ENCODE peak calls at places on chromosomes 1 and 21, in nine cellular contexts. M is PC-3, T is fibroblast of lung, O is neural progenitor cell, B is GM23338, P is hepatocyte, W is HCT116, C is mammary epithelial cell, Y is H1. E is an unnamed sample.

GRCh38 chr1:33609739-33610138 is 137.3 kb downstream of the ZSCAN20 start:
- DNase-seq in M (no peak), T (no peak), O (no peak), B (no peak), P (no peak), W (no peak), C (no peak), Y (no peak), E (no peak)

GRCh38 chr1:226223786-226224244 is 351 bp downstream of the MIXL1 start:
- DNase-seq in M (no peak), T (peak), O (peak), B (peak), P (peak), W (no peak), C (no peak), Y (no peak), E (peak)

GRCh38 chr21:38241029-38241740 is 15.6 kb upstream of the KCNJ15 start:
- DNase-seq in M (no peak), T (peak), O (no peak), B (no peak), P (no peak), W (no peak), C (no peak), Y (no peak), E (peak)

GRCh38 chr1:101520302-101520701 is 283.5 kb downstream of the S1PR1 start:
- DNase-seq in M (peak), T (peak), O (peak), B (peak), P (peak), W (peak), C (peak), Y (peak), E (peak)

GRCh38 chr1:231969078-231969477 is 342.5 kb downstream of the DISC1 start:
- DNase-seq in M (no peak), T (no peak), O (no peak), B (no peak), P (no peak), W (no peak), C (no peak), Y (no peak), E (no peak)

GRCh38 chr1:40665335-40666171 is at the start of gene RIMS3:
- DNase-seq in M (peak), T (peak), O (peak), B (peak), P (peak), W (peak), C (peak), Y (no peak), E (no peak)

GRCh38 chr1:180248176-180248575 is 18.1 kb downstream of the LHX4 start:
- DNase-seq in M (no peak), T (no peak), O (no peak), B (no peak), P (no peak), W (no peak), C (no peak), Y (no peak), E (no peak)

GRCh38 chr1:12587981-12588620 is 29.9 kb downstream of the DHRS3 start:
- DNase-seq in M (peak), T (peak), O (no peak), B (no peak), P (no peak), W (no peak), C (peak), Y (no peak), E (peak)

GRCh38 chr1:5981009-5981380 is 11.2 kb downstream of the NPHP4 start:
- DNase-seq in M (no peak), T (no peak), O (no peak), B (no peak), P (no peak), W (no peak), C (no peak), Y (no peak), E (no peak)

GRCh38 chr1:150557813-150558212 is 8.6 kb downstream of the ADAMTSL4 start:
- DNase-seq in M (no peak), T (no peak), O (no peak), B (no peak), P (no peak), W (no peak), C (no peak), Y (no peak), E (no peak)

GRCh38 chr1:182291584-182292192 is 99.9 kb downstream of the GLUL start:
- DNase-seq in M (no peak), T (no peak), O (no peak), B (no peak), P (peak), W (no peak), C (no peak), Y (no peak), E (no peak)

GRCh38 chr1:16015960-16016901 is 1.6 kb downstream of the HSPB7 start:
- DNase-seq in M (no peak), T (no peak), O (no peak), B (peak), P (no peak), W (no peak), C (no peak), Y (no peak), E (no peak)

GRCh38 chr21:44615881-44616590 is 4.2 kb downstream of the KRTAP10-8 start:
- DNase-seq in M (no peak), T (no peak), O (no peak), B (no peak), P (no peak), W (no peak), C (no peak), Y (no peak), E (no peak)

GRCh38 chr1:10196991-10197390 is 13.4 kb upstream of the KIF1B start:
- DNase-seq in M (no peak), T (peak), O (no peak), B (no peak), P (no peak), W (no peak), C (peak), Y (no peak), E (peak)

GRCh38 chr1:43539726-43540434 is 9.2 kb downstream of the PTPRF start:
- DNase-seq in M (no peak), T (no peak), O (no peak), B (no peak), P (no peak), W (no peak), C (no peak), Y (no peak), E (no peak)

GRCh38 chr1:177270863-177271262 is 100.1 kb downstream of the BRINP2 start:
- DNase-seq in M (peak), T (peak), O (no peak), B (no peak), P (no peak), W (no peak), C (peak), Y (no peak), E (no peak)

GRCh38 chr1:241883159-241883558 is 35.2 kb downstream of the EXO1 start:
- DNase-seq in M (no peak), T (no peak), O (no peak), B (no peak), P (no peak), W (no peak), C (no peak), Y (no peak), E (no peak)

GRCh38 chr1:183239793-183240625 is 53.9 kb downstream of the LAMC2 start:
- DNase-seq in M (no peak), T (no peak), O (no peak), B (no peak), P (no peak), W (no peak), C (no peak), Y (no peak), E (no peak)

GRCh38 chr1:212030936-212031528 is 4.3 kb downstream of the INTS7 start:
- DNase-seq in M (peak), T (peak), O (no peak), B (no peak), P (peak), W (peak), C (peak), Y (no peak), E (peak)

GRCh38 chr1:38777464-38777957 is 82.1 kb downstream of the RRAGC start:
- DNase-seq in M (no peak), T (no peak), O (no peak), B (no peak), P (peak), W (no peak), C (no peak), Y (no peak), E (no peak)

GRCh38 chr1:89310505-89310904 is 37.8 kb upstream of the GBP5 start:
- DNase-seq in M (peak), T (peak), O (no peak), B (no peak), P (no peak), W (no peak), C (no peak), Y (no peak), E (no peak)

GRCh38 chr1:166184012-166184411 is 17.2 kb upstream of the FAM78B start:
- DNase-seq in M (no peak), T (no peak), O (no peak), B (no peak), P (no peak), W (no peak), C (no peak), Y (no peak), E (no peak)

DNA sequence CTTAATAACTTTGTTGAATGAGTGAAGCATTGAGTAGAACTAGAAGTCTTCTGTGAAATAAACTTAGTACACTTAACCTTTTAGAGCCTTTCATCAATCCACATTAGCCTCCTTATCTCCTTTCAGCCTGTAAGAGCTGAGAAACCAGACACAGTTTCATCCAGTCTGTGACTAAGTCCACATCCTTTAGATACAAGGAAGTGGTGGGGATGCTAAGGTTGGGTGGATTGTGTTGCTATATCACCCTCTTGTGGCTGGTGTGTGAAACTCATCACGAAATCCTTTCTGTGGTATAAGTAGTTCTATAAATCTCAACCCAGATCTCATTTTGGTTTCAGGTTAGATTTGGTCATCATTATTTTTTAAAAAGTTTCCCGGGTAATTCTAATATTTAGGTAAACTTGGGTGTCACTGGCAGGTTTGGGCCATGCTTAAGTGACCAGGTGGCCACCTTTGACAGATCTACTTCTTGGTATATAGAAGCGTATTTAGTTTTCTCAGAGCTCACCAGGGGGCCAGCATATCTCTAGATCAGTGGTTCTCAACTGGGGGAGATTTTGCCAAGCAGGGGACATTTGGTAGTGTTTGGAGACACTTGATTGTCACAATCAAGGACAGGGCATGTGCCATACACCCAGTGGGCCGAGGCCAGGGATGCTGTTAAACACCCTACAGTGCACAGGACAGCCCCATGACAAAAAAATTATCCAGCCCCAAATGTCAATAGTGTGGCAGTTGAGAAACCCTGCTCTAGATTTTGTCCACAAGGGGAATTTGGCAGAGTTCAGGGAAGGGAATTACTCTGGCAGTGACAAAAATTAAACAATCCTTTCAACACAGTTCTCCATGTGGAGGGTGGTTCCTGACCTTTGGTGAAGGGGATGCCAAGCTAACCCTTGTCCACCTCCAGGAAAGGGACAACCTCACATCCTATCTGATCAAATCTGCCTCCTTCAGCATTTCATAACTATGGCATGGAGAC is 28.0 kb upstream of the CD84 start:
- DNase-seq in M (peak), T (peak), O (peak), B (peak), P (peak), W (peak), C (peak), Y (no peak), E (peak)
- H2AFZ ChIP-seq in M (no peak), T (no peak), O (peak), B (peak), P (no peak), W (peak), C (no peak), Y (peak), E (no peak)

DNA sequence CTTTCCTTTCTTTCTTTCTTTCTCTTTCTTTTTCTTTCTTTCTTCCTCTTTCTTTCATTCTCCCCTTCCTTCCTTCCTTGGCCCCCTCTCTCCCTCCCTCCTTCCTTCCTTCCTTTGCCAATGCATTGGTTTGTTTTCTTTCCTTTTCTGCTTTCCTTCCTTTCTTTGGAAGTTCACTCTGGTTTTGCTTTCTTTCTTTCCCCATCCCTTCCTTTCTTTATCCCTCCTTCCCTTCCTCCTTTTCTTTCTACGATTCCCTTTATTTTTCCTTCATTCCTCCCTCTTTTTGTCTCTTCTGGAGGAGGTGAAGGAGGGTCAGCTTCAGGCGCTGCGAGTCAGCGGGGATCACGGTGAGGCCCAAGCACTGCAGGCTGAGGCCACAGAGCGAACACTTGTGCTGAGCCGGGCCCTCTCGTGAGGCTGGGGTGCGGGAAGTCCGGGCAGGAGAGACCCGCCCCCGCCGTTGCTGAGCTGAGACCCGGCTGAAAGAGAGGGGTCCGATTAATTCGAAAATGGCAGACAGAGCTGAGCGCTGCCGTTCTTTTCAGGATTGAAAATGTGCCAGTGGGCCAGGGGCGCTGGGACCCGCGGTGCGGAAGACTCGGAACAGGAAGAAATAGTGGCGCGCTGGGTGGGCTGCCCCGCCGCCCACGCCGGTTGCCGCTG is 1.5 kb downstream of the SIM2 start:
- DNase-seq in M (no peak), T (no peak), O (peak), B (peak), P (no peak), W (no peak), C (no peak), Y (no peak), E (no peak)
- H3K4me2 ChIP-seq in M (peak), T (no peak), O (peak), B (peak), P (peak), W (peak), C (peak), Y (peak), E (peak)

GRCh38 chr1:213075725-213076124 is 24.7 kb downstream of the RPS6KC1 start:
- DNase-seq in M (no peak), T (no peak), O (no peak), B (no peak), P (no peak), W (no peak), C (no peak), Y (no peak), E (no peak)
- TF ChIP-seq CTCF in M (no peak), T (no peak), O (no peak), B (no peak), P (no peak), W (no peak), C (no peak), Y (no peak), E (no peak)

GRCh38 chr1:223011230-223011856 is 131.7 kb downstream of the TLR5 start:
- DNase-seq in M (peak), T (peak), O (peak), B (no peak), P (no peak), W (no peak), C (peak), Y (no peak), E (peak)
- H2AFZ ChIP-seq in M (no peak), T (no peak), O (no peak), B (no peak), P (peak), W (no peak), C (no peak), Y (no peak), E (no peak)

GRCh38 chr1:198128528-198128927 is 28.3 kb upstream of the NEK7 start:
- DNase-seq in M (no peak), T (no peak), O (no peak), B (no peak), P (no peak), W (no peak), C (no peak), Y (no peak), E (no peak)
- H3K4me2 ChIP-seq in M (no peak), T (no peak), O (no peak), B (no peak), P (no peak), W (no peak), C (no peak), Y (no peak), E (no peak)

GRCh38 chr1:47623174-47623940 is 185.5 kb downstream of the FOXD2 start:
- DNase-seq in M (no peak), T (no peak), O (no peak), B (no peak), P (no peak), W (no peak), C (no peak), Y (no peak), E (no peak)

GRCh38 chr1:47621977-47622376 is 184.1 kb downstream of the FOXD2 start:
- DNase-seq in M (no peak), T (no peak), O (no peak), B (no peak), P (no peak), W (no peak), C (no peak), Y (no peak), E (no peak)

GRCh38 chr1:47627016-47627415 is 189.2 kb downstream of the FOXD2 start:
- DNase-seq in M (no peak), T (no peak), O (peak), B (peak), P (no peak), W (no peak), C (no peak), Y (no peak), E (no peak)

GRCh38 chr1:47621483-47621882 is 183.6 kb downstream of the FOXD2 start:
- DNase-seq in M (no peak), T (no peak), O (no peak), B (no peak), P (no peak), W (no peak), C (no peak), Y (no peak), E (no peak)

DNA sequence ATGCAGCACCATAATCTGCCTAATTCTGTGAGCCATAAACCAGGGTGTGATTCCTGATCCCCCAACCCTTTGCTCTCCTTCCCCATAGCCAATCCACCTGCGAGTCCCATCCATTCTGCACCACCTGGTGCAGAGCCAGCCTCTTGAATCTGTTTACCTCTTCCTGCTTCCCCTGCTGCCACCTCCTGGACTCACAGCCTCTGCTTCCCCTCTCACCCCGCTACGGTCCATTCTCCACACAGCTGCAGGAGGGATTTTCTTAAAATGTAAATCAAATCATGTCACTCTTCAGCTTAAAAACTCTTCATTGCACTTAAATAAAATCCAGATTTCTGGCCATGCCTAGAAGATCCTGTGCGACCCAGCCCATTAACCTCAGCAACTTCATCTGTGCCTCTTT is 186.7 kb downstream of the FOXD2 start:
- DNase-seq in M (peak), T (no peak), O (peak), B (peak), P (peak), W (peak), C (peak), Y (peak), E (no peak)
- TF ChIP-seq CTCF in M (peak), T (no peak), O (peak), B (peak), P (peak), W (peak), C (peak), Y (peak), E (no peak)

E was measured in astrocyte.